ENCODE peak calls at places on chromosomes 11 and 22, in ten cellular contexts. N is cardiac muscle cell, X is tibial nerve, H is H1, Y is heart right ventricle, P is H9, F is neural progenitor cell, E is left lung, Q is uterus, G is ascending aorta. C is an unnamed sample. For H3K4me1, the result is how much of the 10 kb centered on the place peaks cover.

GRCh38 chr22:50015451-50016307 is 3.1 kb upstream of the IL17REL start:
- DNase-seq in Y (no peak), N (no peak), X (no peak), G (no peak), H (peak), P (peak), E (no peak), F (peak), Q (no peak), C (no peak)

GRCh38 chr11:61153593-61154090 is 7.6 kb downstream of the VPS37C start:
- DNase-seq in H (no peak), E (no peak), Q (no peak), Y (no peak), G (no peak), F (no peak), X (no peak), N (peak), P (no peak), C (peak)

GRCh38 chr11:129530154-129530895 is 154.7 kb downstream of the BARX2 start:
- DNase-seq in X (no peak), Q (no peak), Y (no peak), E (no peak), P (no peak), G (no peak), H (no peak), N (no peak), F (peak), C (peak)

GRCh38 chr11:2674681-2675131 is 25.1 kb downstream of the KCNQ1OT1 start:
- DNase-seq in Q (no peak), P (peak), N (no peak), G (no peak), F (peak), H (no peak), E (peak), Y (no peak), X (no peak), C (peak)

GRCh38 chr22:35648066-35649025 is at the start of gene APOL6:
- DNase-seq in P (peak), H (peak), N (peak), Y (peak), G (no peak), E (no peak), F (peak), X (peak), Q (no peak), C (peak)

GRCh38 chr22:44628273-44628672 is 73.7 kb upstream of the PRR5 start:
- DNase-seq in E (no peak), X (no peak), G (no peak), Q (no peak), H (no peak), Y (no peak), F (no peak), N (no peak), P (no peak), C (no peak)

GRCh38 chr11:98565311-98565710 is 455.4 kb upstream of the CNTN5 start:
- DNase-seq in N (no peak), G (no peak), Y (no peak), Q (no peak), F (no peak), X (no peak), E (no peak), P (no peak), H (no peak), C (no peak)

GRCh38 chr11:14148653-14149273 is 186.2 kb downstream of the SPON1 start:
- DNase-seq in Q (no peak), G (no peak), Y (no peak), H (no peak), P (no peak), F (peak), E (no peak), X (no peak), N (peak), C (peak)

GRCh38 chr22:22085702-22086500 is 103.3 kb upstream of the TOP3B start:
- DNase-seq in H (no peak), Y (no peak), G (no peak), E (peak), P (no peak), N (no peak), X (no peak), Q (no peak), F (no peak), C (no peak)

GRCh38 chr11:70168405-70168754 is 34.7 kb upstream of the FADD start:
- DNase-seq in X (no peak), G (no peak), E (no peak), Y (no peak), F (no peak), Q (no peak), P (no peak), H (no peak), N (no peak), C (no peak)

GRCh38 chr11:69964247-69964643 is 113.9 kb upstream of the ANO1 start:
- DNase-seq in F (no peak), P (no peak), E (no peak), Q (no peak), G (no peak), N (no peak), H (no peak), X (no peak), Y (no peak), C (no peak)

GRCh38 chr11:34997872-34998548 is 81.6 kb downstream of the PDHX start:
- DNase-seq in Q (no peak), X (no peak), Y (no peak), E (no peak), N (peak), F (no peak), G (no peak), H (no peak), P (no peak), C (no peak)

GRCh38 chr11:116249561-116249960 is 523.2 kb downstream of the BUD13 start:
- DNase-seq in E (no peak), N (no peak), P (no peak), Q (no peak), X (no peak), H (no peak), F (no peak), Y (no peak), G (no peak), C (peak)

GRCh38 chr11:3836903-3837302 is 3.9 kb downstream of the RHOG start:
- DNase-seq in P (no peak), X (no peak), F (no peak), E (peak), Q (no peak), H (no peak), Y (peak), G (no peak), N (no peak), C (no peak)

GRCh38 chr11:3834349-3835099 is 6.2 kb downstream of the RHOG start:
- DNase-seq in H (no peak), Q (no peak), Y (peak), G (no peak), E (peak), F (no peak), P (no peak), X (peak), N (peak), C (peak)

GRCh38 chr11:3835100-3835485 is 5.7 kb downstream of the RHOG start:
- DNase-seq in N (no peak), Y (no peak), G (no peak), X (no peak), P (no peak), Q (no peak), H (no peak), F (no peak), E (no peak), C (no peak)

GRCh38 chr11:3837793-3838192 is 3.0 kb downstream of the RHOG start:
- DNase-seq in X (peak), H (no peak), Q (peak), E (peak), Y (peak), N (peak), P (no peak), F (no peak), G (no peak), C (no peak)

GRCh38 chr11:3835752-3836151 is 5.0 kb downstream of the RHOG start:
- DNase-seq in F (no peak), G (no peak), E (no peak), Q (no peak), P (no peak), H (no peak), X (no peak), N (no peak), Y (peak), C (no peak)
- H3K4me1 ChIP-seq in F (under half), G (under half), E (half or more), Q (under half), P (under half), H (under half), X (under half), N (under half), Y (half or more), C (under half)

GRCh38 chr11:94767701-94768601 is at the start of gene AMOTL1:
- DNase-seq in X (peak), H (peak), Y (peak), N (peak), F (peak), Q (peak), E (peak), G (peak), P (peak), C (peak)
- TF ChIP-seq CTCF in X (peak), H (no peak), Y (no peak), N (no peak), F (no peak), Q (no peak), E (no peak), G (no peak), P (peak), C (no peak)

DNA sequence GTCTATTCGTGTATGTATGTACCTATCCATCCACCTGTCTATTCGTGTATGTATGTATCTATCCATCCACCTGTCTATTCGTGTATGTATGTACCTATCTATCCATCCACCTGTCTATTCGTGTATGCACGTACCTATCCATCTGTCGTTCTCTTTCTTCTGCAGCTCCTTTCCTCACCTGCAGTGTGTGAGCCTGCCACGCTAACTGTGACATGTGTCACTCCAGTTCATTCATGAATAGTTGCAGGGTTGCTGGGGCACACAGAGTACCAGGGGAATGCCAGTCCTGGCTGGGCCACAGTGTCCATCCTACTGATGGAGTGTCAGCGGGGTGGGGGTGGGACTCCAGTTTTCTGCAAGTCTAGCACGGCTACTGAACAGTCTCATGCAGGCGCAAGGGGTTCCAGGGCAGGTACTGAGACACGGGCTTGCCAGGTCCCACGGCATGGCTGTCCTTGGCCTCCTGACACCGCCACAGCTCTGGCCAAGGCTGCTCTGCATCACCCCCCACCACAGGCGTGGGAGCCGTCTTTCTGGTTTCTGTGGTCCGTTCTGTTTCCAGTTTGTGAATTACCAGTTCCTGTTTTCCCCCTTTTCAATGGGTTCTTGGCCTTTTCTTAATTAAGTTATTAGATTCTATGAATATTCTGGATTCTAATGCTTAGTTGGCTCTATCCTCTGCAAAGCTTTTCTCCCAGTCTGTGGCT is 88.8 kb upstream of the CLDN5 start:
- DNase-seq in Q (no peak), G (no peak), N (no peak), Y (no peak), X (no peak), H (no peak), F (no peak), E (no peak), P (no peak), C (no peak)
- H3K4me1 ChIP-seq in Q (under half), G (under half), N (under half), Y (under half), X (under half), H (under half), F (under half), E (under half), P (under half), C (under half)

GRCh38 chr11:119066481-119066880 is 1.1 kb upstream of the VPS11 start:
- DNase-seq in G (no peak), P (no peak), Q (no peak), Y (no peak), X (no peak), N (no peak), E (no peak), H (no peak), F (no peak), C (no peak)

GRCh38 chr11:119061256-119061655 is 4.3 kb upstream of the HYOU1 start:
- DNase-seq in Q (no peak), G (no peak), Y (no peak), H (no peak), F (no peak), E (no peak), X (no peak), P (no peak), N (no peak), C (no peak)

GRCh38 chr11:119067371-119068222 is at the start of gene VPS11:
- DNase-seq in X (peak), Y (peak), N (peak), H (peak), P (peak), Q (peak), F (peak), E (peak), G (peak), C (peak)

GRCh38 chr11:119062779-119063178 is 4.8 kb upstream of the VPS11 start:
- DNase-seq in Y (peak), E (no peak), N (peak), X (no peak), Q (peak), F (no peak), H (no peak), G (no peak), P (no peak), C (no peak)

GRCh38 chr11:119065369-119065768 is 2.2 kb upstream of the VPS11 start:
- DNase-seq in F (peak), Y (no peak), G (no peak), X (no peak), N (peak), E (no peak), P (peak), Q (no peak), H (no peak), C (peak)
- TF ChIP-seq CTCF in F (peak), Y (peak), G (no peak), X (peak), N (peak), E (peak), P (peak), Q (peak), H (peak), C (peak)

GRCh38 chr11:134738581-134738980 is 326.5 kb upstream of the B3GAT1 start:
- DNase-seq in P (no peak), G (no peak), Y (no peak), N (no peak), E (no peak), F (no peak), H (no peak), Q (no peak), X (no peak), C (no peak)

GRCh38 chr11:134740590-134741342 is 328.7 kb upstream of the B3GAT1 start:
- DNase-seq in X (no peak), P (no peak), Q (no peak), H (no peak), Y (no peak), E (no peak), G (no peak), F (no peak), N (no peak), C (no peak)

GRCh38 chr11:134739136-134739535 is 327.1 kb upstream of the B3GAT1 start:
- DNase-seq in X (no peak), H (no peak), F (no peak), N (no peak), P (no peak), Y (no peak), E (no peak), G (no peak), Q (no peak), C (no peak)

GRCh38 chr11:134736251-134737072 is 324.4 kb upstream of the B3GAT1 start:
- DNase-seq in N (no peak), Q (no peak), P (no peak), H (no peak), Y (no peak), E (no peak), F (no peak), X (no peak), G (no peak), C (no peak)

DNA sequence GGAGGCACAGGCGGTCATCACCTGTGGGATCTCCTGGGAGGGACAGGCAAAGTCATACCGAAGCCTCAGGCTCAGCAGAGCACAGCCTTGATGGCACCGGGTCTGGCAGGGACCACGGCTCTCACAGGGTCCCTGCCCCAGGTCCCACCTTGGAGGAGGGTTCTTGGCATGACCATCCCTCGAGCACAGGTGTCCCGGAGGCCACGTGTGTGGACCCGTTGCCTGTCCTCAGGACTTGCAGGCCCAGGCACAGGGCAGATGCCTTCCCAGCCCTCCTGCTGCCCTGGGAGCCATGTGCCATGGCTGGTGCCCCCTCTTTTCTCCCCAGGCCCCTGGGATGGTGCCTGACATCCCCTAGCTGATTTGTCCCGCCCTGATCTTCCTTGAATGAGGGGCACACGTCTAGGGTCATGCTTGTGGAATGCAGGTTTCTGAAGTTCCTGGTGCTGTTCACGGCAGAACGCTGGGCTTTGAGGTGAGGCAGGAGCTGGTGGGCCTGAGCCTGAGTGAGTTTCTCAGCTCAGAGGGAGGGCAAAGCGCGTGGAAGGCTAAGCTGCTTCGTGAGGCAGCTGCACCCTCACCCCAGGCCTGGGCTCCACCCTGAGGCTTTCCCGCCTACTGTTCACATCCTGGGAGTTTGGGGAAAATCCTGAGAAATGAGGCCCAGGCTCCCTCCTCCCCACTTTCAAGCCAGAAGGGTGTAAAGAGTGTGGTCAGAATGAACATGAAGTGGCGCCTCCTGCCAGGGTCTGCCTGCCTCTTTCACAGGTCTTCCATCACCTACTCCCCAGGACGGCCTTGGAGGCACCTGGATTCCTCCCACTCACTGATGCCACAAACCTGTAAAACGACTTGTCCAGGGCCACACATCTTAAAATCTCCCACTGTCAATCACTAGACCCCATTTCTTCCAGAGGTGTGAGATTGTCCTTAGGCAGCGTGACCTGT is 325.8 kb upstream of the B3GAT1 start:
- DNase-seq in G (no peak), P (no peak), E (no peak), F (no peak), H (no peak), Q (no peak), X (no peak), N (no peak), Y (no peak), C (no peak)
- H3K4me1 ChIP-seq in G (under half), P (under half), E (under half), F (under half), H (under half), Q (under half), X (under half), N (under half), Y (under half), C (under half)

C was measured in GM23338.